ENCODE peak calls at places on chromosomes 3 and 15, in five cellular contexts. P, C, E, V and Y are unnamed samples.

GRCh38 chr3:183317886-183318845 is 65.1 kb downstream of the B3GNT5 start:
- DNase-seq in P (peak), C (no peak), E (no peak), V (no peak), Y (no peak)

GRCh38 chr3:141285570-141285969 is 53.9 kb downstream of the PXYLP1 start:
- DNase-seq in P (no peak), C (no peak), E (no peak), V (no peak), Y (no peak)

GRCh38 chr15:70826634-70827033 is 27.3 kb downstream of the LARP6 start:
- DNase-seq in P (peak), C (no peak), E (peak), V (peak), Y (no peak)

GRCh38 chr3:47612178-47612577 is 33.5 kb upstream of the CSPG5 start:
- DNase-seq in P (peak), C (no peak), E (no peak), V (no peak), Y (no peak)

GRCh38 chr3:141412936-141413354 is 44.6 kb downstream of the ZBTB38 start:
- DNase-seq in P (peak), C (no peak), E (peak), V (peak), Y (peak)

GRCh38 chr3:194505791-194506415 is 19.1 kb upstream of the ATP13A3 start:
- DNase-seq in P (no peak), C (no peak), E (no peak), V (no peak), Y (no peak)

GRCh38 chr3:129359102-129359461 is 69.4 kb downstream of the EFCAB12 start:
- DNase-seq in P (peak), C (no peak), E (no peak), V (no peak), Y (no peak)

GRCh38 chr3:73716418-73716817 is 91.7 kb upstream of the PDZRN3 start:
- DNase-seq in P (peak), C (no peak), E (no peak), V (no peak), Y (no peak)

GRCh38 chr3:137052298-137052697 is 94.5 kb downstream of the IL20RB start:
- DNase-seq in P (no peak), C (no peak), E (no peak), V (no peak), Y (no peak)

GRCh38 chr3:100891827-100892226 is 101.4 kb downstream of the ABI3BP start:
- DNase-seq in P (peak), C (no peak), E (no peak), V (no peak), Y (no peak)

GRCh38 chr3:161084277-161084676 is 20.9 kb downstream of the B3GALNT1 start:
- DNase-seq in P (no peak), C (no peak), E (no peak), V (no peak), Y (no peak)

GRCh38 chr3:24604215-24604614 is 109.6 kb upstream of the THRB start:
- DNase-seq in P (no peak), C (no peak), E (no peak), V (no peak), Y (no peak)

GRCh38 chr15:98958076-98958475 is 49.5 kb downstream of the PGPEP1L start:
- DNase-seq in P (no peak), C (no peak), E (no peak), V (no peak), Y (no peak)

GRCh38 chr3:47418167-47419082 is 37.6 kb downstream of the PTPN23 start:
- DNase-seq in P (no peak), C (no peak), E (no peak), V (no peak), Y (no peak)

GRCh38 chr3:632571-633170 is 436.1 kb downstream of the CHL1 start:
- DNase-seq in P (peak), C (no peak), E (no peak), V (peak), Y (peak)

GRCh38 chr3:151146071-151146730 is 56.8 kb downstream of the GPR171 start:
- DNase-seq in P (peak), C (peak), E (peak), V (peak), Y (no peak)

GRCh38 chr3:33658971-33659848 is 58.8 kb downstream of the CLASP2 start:
- DNase-seq in P (peak), C (peak), E (peak), V (peak), Y (peak)

GRCh38 chr3:127456471-127457093 is 134.0 kb downstream of the TPRA1 start:
- DNase-seq in P (peak), C (no peak), E (no peak), V (peak), Y (peak)

GRCh38 chr15:45199136-45199810 is 11.5 kb upstream of the SHF start:
- DNase-seq in P (no peak), C (peak), E (no peak), V (no peak), Y (no peak)

GRCh38 chr3:57518276-57518914 is 25.7 kb downstream of the DNAH12 start:
- DNase-seq in P (peak), C (no peak), E (no peak), V (no peak), Y (no peak)

GRCh38 chr3:115626711-115627110 is 3.4 kb downstream of the GAP43 start:
- DNase-seq in P (no peak), C (no peak), E (no peak), V (no peak), Y (peak)

GRCh38 chr3:191065183-191065805 is 133.7 kb upstream of the OSTN start:
- DNase-seq in P (peak), C (no peak), E (no peak), V (no peak), Y (no peak)

GRCh38 chr3:191066669-191067068 is 132.4 kb upstream of the OSTN start:
- DNase-seq in P (peak), C (no peak), E (no peak), V (no peak), Y (no peak)

GRCh38 chr3:191070201-191070600 is 128.8 kb upstream of the OSTN start:
- DNase-seq in P (peak), C (no peak), E (no peak), V (no peak), Y (no peak)

GRCh38 chr3:191070762-191071365 is 128.2 kb upstream of the OSTN start:
- DNase-seq in P (peak), C (no peak), E (no peak), V (no peak), Y (no peak)

GRCh38 chr3:191068946-191069813 is 129.9 kb upstream of the OSTN start:
- DNase-seq in P (peak), C (no peak), E (no peak), V (no peak), Y (no peak)
- H3K27ac ChIP-seq in P (no peak), C (no peak), E (no peak), V (no peak), Y (no peak)

GRCh38 chr3:39910135-39910534 is 100.7 kb downstream of the MYRIP start:
- DNase-seq in P (no peak), C (no peak), E (no peak), V (no peak), Y (no peak)

GRCh38 chr3:39915027-39915426 is 105.6 kb downstream of the MYRIP start:
- DNase-seq in P (no peak), C (no peak), E (no peak), V (no peak), Y (no peak)

GRCh38 chr3:39910828-39911464 is 101.5 kb downstream of the MYRIP start:
- DNase-seq in P (no peak), C (no peak), E (no peak), V (peak), Y (no peak)

GRCh38 chr3:39907981-39908380 is 98.6 kb downstream of the MYRIP start:
- DNase-seq in P (no peak), C (no peak), E (no peak), V (no peak), Y (no peak)

DNA sequence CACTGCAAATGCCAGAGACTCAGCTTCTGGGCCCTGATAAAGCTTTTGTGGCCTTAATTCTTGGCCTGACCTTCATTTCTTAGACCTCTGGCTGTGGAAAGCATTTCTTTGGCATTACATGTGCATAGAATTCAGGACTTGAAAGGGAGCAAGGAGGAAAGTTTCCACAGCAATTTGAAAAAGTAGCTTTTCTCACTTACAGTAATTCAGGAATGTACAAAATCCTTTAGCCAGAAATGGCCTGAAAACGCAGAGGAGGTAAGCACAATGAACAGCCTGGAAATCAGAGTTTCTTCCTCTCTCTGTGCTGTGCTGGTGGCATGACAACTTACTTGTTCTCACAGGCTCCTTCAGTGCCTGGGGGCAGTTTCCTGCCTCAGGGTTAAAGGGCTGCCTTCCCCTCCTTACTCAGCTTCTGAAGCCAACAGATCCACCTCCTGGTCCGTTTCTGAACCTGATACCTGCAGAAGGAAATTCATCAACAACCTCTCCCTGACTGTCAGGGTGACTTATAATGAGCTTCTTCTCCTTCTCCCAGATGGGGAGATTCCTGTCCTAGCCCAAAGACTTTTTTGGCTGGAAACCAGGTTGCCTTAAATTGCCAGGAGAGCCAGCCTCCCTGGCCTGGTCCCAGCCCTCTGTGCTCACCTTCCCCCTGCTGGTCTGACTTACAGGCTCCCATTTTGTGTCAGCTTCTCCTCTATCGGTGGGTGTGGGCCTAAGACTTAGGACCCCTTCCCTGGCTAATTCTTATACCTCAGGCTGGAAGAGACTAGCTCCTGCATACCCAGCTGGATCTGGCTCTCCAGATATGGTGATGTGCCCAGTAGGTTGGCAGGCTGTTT is 102.3 kb downstream of the MYRIP start:
- DNase-seq in P (no peak), C (no peak), E (no peak), V (peak), Y (no peak)
- H3K27ac ChIP-seq in P (no peak), C (no peak), E (peak), V (peak), Y (no peak)

GRCh38 chr15:58420579-58421043 is 11.2 kb upstream of the LIPC start:
- DNase-seq in P (no peak), C (no peak), E (no peak), V (no peak), Y (no peak)
- H3K27ac ChIP-seq in P (no peak), C (no peak), E (no peak), V (no peak), Y (no peak)

DNA sequence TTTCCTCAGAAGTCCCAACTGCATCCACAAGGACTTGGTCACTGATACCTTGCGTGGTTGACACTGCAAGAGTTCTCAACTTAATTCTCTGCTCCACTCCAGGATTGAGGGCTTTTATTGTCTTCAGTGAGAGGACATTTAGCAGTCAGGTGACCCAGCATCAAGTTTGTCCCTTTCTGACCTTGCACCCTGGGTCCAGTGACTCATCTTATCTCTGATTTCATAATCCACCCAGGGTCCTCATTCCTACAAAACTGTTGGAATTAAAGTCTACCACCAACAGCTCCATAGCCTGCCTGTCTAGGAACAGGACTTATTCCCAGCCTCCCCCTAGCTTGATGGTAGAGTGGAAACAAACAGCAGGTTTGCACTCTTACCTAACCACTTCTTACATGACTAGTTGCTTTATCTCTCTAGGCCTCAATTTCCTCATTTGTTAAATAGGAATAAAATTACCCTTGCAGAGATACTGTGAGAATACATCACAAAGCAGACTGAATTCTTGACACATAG is 151.3 kb upstream of the LPP start:
- DNase-seq in P (no peak), C (no peak), E (no peak), V (peak), Y (no peak)
- H3K27ac ChIP-seq in P (no peak), C (no peak), E (no peak), V (peak), Y (no peak)

GRCh38 chr15:74317820-74318375 is 49.5 kb downstream of the CYP11A1 start:
- DNase-seq in P (peak), C (no peak), E (peak), V (peak), Y (no peak)
- H3K27ac ChIP-seq in P (peak), C (no peak), E (peak), V (peak), Y (no peak)

DNA sequence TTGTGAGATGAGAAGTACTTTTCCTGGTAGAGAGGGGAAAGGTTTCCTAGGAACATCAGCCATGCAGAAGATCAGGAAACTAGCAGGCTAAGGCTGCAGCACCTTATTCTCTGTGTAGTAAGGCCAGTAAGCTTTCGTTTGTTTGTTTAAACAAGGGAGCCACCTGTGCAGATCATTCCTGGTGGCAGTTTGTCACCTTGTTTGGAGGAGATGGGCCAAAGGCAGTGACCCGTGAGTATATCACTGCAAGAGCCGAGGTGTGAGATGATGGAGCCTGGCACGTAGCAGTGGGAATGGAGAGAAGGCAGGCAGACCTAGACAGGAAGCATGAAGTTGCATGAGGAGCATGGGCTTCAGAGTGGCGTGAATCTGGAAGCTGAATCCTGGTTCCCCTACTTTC is 19.6 kb downstream of the ATG7 start:
- DNase-seq in P (no peak), C (no peak), E (peak), V (no peak), Y (no peak)
- H3K27ac ChIP-seq in P (peak), C (peak), E (no peak), V (no peak), Y (no peak)